ENCODE peak calls at places on chromosomes 7 and 10, in five cellular contexts. P is WTC11; F is stimulated activated naive CD8-positive, alpha-beta T cell treated with anti-CD3 and anti-CD28 coated beads, Interleukin-15, amount 100 ng/mL, for 72 hours; D is non-pigmented ciliary epithelial cell; H is stimulated activated naive CD4-positive, alpha-beta T cell. C is an unnamed sample.

GRCh38 chr10:110366641-110367040 is 61.9 kb upstream of the SMNDC1 start:
- DNase-seq in P (no peak), F (no peak), D (no peak), H (no peak), C (no peak)

GRCh38 chr7:116443101-116443523 is 56.4 kb upstream of the CAV2 start:
- DNase-seq in P (no peak), F (no peak), D (peak), H (no peak), C (no peak)

GRCh38 chr10:71542476-71542875 is 145.8 kb downstream of the CDH23 start:
- DNase-seq in P (no peak), F (no peak), D (no peak), H (no peak), C (no peak)

GRCh38 chr7:130270947-130271790 is 4.5 kb downstream of the CPA2 start:
- DNase-seq in P (no peak), F (no peak), D (no peak), H (no peak), C (no peak)

GRCh38 chr7:106794276-106795136 is 70.6 kb upstream of the PIK3CG start:
- DNase-seq in P (no peak), F (no peak), D (no peak), H (no peak), C (no peak)

GRCh38 chr7:47515305-47515834 is 66.5 kb downstream of the TNS3 start:
- DNase-seq in P (no peak), F (no peak), D (no peak), H (no peak), C (no peak)

GRCh38 chr7:42198296-42198695 is 38.7 kb downstream of the GLI3 start:
- DNase-seq in P (no peak), F (no peak), D (no peak), H (no peak), C (no peak)

GRCh38 chr7:77759294-77759889 is 38.8 kb downstream of the TMEM60 start:
- DNase-seq in P (peak), F (peak), D (peak), H (peak), C (peak)

GRCh38 chr10:14873090-14873760 is 5.4 kb upstream of the SUV39H2 start:
- DNase-seq in P (no peak), F (no peak), D (peak), H (no peak), C (no peak)

C was measured in Ammon's horn.